ENCODE peak calls at places on chromosomes 7 and 10, in six cellular contexts. L is endothelial cell of umbilical vein, D is HepG2, A is HCT116, N is GM12878, X is K562. B is an unnamed sample.

GRCh38 chr7:30927559-30927958 is 15.9 kb downstream of the AQP1 start:
- DNase-seq in A (no peak), X (no peak), D (no peak), L (no peak), N (no peak), B (no peak)

GRCh38 chr10:79069325-79070090 is 742 bp downstream of the ZMIZ1 start:
- DNase-seq in D (no peak), A (no peak), N (no peak), X (peak), L (peak), B (no peak)

GRCh38 chr7:157228864-157229422 is 90.2 kb downstream of the UBE3C start:
- DNase-seq in N (no peak), D (peak), X (no peak), A (no peak), L (peak), B (no peak)

GRCh38 chr7:98120559-98120958 is 13.9 kb downstream of the LMTK2 start:
- DNase-seq in L (no peak), A (no peak), N (no peak), D (no peak), X (no peak), B (no peak)

GRCh38 chr7:143296686-143297085 is 8.5 kb downstream of the CASP2 start:
- DNase-seq in D (no peak), L (peak), A (no peak), N (no peak), X (no peak), B (no peak)

GRCh38 chr10:80108576-80109239 is 23.8 kb upstream of the PLAC9 start:
- DNase-seq in D (no peak), L (no peak), A (peak), X (no peak), N (no peak), B (no peak)

GRCh38 chr10:75404023-75404334 is 2.4 kb upstream of the ZNF503 start:
- DNase-seq in L (no peak), D (no peak), X (no peak), A (no peak), N (no peak), B (no peak)

GRCh38 chr10:72277996-72278667 is 4.4 kb downstream of the DDIT4 start:
- DNase-seq in A (no peak), X (no peak), D (peak), L (no peak), N (no peak), B (no peak)

GRCh38 chr10:85600026-85600743 is 766.4 kb downstream of the GRID1 start:
- DNase-seq in X (no peak), D (no peak), N (no peak), A (no peak), L (no peak), B (no peak)

GRCh38 chr10:58921366-58921947 is 255.0 kb upstream of the PHYHIPL start:
- DNase-seq in X (no peak), N (no peak), D (no peak), A (no peak), L (no peak), B (no peak)

GRCh38 chr7:39248041-39248692 is 270.5 kb downstream of the POU6F2 start:
- DNase-seq in D (no peak), L (no peak), N (no peak), X (no peak), A (no peak), B (no peak)

GRCh38 chr10:73641272-73642060 is at the start of gene MYOZ1:
- DNase-seq in A (no peak), L (no peak), D (no peak), N (no peak), X (peak), B (no peak)

DNA sequence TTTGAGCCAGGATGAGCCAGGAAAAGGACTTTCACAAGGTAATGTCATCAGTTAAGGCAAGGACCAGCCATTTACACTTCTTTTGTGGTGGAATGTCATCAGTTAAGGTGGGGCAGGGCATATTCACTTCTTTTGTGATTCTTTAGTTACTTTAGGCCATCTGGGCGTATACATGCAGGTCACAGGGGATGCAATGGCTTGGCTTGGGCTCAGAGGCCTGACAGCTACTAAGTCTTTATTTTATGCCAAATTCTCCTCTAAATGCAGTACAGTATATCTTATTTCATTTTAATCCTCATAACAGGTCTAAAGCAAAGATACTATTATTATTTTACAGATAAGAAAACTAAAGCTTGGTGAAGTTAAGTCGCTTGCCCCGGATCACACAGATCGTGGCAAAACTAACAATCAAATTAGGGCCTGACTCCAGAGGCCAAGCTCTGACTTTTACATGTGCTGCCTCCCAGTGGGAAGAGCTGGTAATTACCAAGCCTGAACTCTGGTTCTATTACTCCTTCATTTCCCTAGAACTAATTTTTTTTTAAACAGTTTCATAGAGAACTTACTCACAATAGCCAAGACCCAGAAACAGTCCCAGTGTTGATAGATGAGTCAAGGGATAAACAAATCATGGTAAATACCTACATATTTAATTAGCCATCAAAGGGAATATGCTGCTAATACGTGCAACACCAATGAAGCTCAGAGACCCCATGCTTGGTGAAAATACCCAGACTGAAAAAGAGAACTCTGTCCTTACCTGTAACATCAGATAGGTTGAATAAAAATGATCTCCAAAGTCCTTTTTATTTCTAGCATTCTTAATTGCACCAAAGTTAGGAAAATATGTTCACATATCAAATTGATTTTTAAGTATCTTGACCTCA is 35.4 kb downstream of the C7orf25 start:
- DNase-seq in X (peak), D (peak), N (no peak), L (peak), A (peak), B (no peak)
- TF ChIP-seq MAX in X (no peak), D (no peak), N (no peak), L (no peak), A (no peak), B (no peak)

GRCh38 chr7:82572195-82572880 is 128.8 kb upstream of the CACNA2D1 start:
- DNase-seq in A (peak), X (peak), N (peak), L (peak), D (peak), B (peak)
- TF ChIP-seq POLR2A in A (no peak), X (no peak), N (no peak), L (no peak), D (no peak), B (no peak)

DNA sequence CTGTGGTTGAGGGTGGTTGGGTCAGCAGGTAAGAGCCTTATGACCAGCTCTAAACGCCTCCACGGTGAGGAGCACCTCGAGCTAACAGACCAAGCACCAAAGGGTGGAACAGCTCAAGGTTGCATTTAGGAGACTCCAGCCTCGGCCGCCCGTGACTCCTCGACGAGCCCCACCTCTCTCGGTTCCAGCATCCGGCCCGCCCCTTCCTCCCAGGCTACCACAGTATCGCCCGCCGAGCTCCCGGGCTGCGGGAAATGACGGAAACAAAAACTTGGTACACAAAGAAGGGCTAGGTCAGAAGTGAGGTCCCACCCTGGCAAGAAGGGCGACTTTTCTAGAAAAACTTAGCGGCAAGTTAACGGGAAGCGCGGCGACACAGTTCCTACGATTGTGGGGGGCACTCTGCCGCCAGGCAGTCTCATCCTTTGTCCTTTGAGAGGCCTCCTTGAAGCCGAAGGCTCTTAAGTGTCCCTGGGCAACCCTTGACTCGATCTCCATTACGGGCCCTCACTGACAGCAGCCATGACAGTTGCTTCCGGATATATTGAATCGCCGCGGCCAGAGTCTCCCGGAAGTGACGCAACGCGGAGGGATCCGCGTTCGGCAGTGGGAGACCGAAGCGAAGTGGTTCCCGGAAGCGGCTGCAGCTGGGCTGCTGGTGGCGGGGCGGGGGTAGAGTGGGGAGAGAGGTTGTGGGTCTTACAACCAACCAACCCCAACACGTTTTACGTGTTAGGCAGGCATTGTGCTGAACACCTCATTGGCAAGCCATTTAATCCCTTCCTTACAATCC is 40.2 kb upstream of the ZNF518A start:
- DNase-seq in L (peak), D (peak), A (peak), N (peak), X (peak), B (no peak)
- H2AFZ ChIP-seq in L (peak), D (no peak), A (no peak), N (peak), X (peak), B (peak)

DNA sequence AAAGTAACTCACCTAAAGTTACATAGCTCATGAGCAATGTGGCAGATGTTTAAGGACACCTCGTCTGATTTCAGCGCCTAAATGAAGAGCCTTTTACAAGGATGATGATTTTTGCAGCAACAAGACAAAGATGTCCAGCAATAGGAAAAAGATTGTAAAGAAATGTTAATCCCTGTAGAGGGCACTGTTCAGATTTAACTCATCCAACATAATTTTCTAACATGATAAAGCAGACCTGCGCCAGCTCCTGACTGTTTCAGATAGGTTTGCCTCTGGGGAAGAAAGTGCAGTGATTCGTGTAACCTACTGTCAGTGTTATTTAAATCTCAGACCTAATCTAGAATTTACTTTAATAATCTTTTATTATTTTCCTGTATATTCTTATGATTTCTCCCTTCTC is 595.2 kb downstream of the AUTS2 start:
- DNase-seq in X (no peak), D (no peak), L (no peak), N (no peak), A (no peak), B (no peak)
- TF ChIP-seq MAX in X (no peak), D (no peak), L (no peak), N (no peak), A (no peak), B (no peak)

DNA sequence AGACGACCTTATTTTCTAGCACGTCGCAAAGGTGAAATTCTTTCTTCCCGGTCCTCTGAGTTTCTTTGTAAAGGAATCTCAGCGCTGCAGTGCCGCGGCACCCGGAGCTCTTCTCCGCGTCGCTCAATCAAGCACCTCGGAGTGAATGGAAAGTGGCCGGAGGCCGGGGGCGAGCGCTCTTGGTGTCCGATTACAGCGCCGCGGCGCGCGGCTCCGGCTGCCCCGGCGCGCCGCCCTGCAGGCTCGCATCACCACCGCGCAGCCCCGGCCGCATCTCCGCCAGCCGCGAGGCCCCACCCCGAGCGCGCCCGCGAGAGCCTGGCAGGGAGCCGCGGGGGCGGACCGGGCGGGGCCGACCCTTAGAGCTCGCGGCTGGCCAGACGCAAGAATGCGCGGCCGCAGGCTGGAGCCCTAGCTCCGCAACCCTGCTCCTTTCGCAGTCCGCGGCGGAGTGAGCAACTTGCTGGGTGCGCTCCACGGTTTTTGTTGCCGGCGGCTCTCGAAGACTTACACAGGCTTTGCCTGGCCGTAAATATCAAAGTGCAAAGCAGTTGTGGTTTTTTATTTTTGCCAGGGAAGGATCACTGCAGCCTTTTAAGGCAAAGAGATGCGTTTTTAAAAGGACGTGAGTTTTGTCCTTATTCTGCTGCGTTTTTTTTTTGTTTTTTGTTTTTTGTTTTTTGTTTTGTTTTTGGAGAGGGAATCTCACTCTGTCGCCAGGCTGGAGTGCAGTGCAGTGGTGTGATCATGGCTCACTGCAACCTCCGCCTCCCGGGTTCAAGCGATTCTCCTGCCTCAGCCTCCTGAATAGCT is at the start of gene SEMA3C:
- DNase-seq in X (peak), L (peak), D (peak), N (no peak), A (peak), B (peak)
- TF ChIP-seq POLR2A in X (no peak), L (no peak), D (no peak), N (no peak), A (peak), B (peak)